ENCODE peak calls at places on chromosome 15, in five cellular contexts. G is EL, J is AG08395, T is neural progenitor cell, U is substantia nigra. W is an unnamed sample.

GRCh38 chr15:93028632-93029612 is 60.1 kb downstream of the RGMA start:
- DNase-seq in U (peak; percentile 38), G (peak; percentile 36), J (peak; percentile 89), T (no peak), W (peak; percentile 40)

GRCh38 chr15:69758810-69759410 is 306.3 kb downstream of the RPLP1 start:
- DNase-seq in G (peak; percentile 76), J (no peak), U (no peak), T (no peak), W (no peak)

GRCh38 chr15:58616171-58616570 is 133.3 kb downstream of the ADAM10 start:
- DNase-seq in T (no peak), U (no peak), G (no peak), J (no peak), W (no peak)

GRCh38 chr15:66592505-66593218 is 26.9 kb upstream of the LCTL start:
- DNase-seq in G (no peak), J (no peak), T (no peak), U (no peak), W (no peak)

GRCh38 chr15:42584031-42584765 is 8.8 kb downstream of the STARD9 start:
- DNase-seq in J (no peak), T (peak; percentile 65), U (no peak), G (peak; percentile 45), W (no peak)

GRCh38 chr15:68980786-68981185 is 33.7 kb upstream of the NOX5 start:
- DNase-seq in G (no peak), T (no peak), J (no peak), U (no peak), W (no peak)

GRCh38 chr15:94177112-94177511 is 54.2 kb upstream of the MCTP2 start:
- DNase-seq in G (no peak), J (no peak), U (no peak), T (no peak), W (no peak)

GRCh38 chr15:46441294-46442062 is 806.6 kb downstream of the SQOR start:
- DNase-seq in J (peak; percentile 71), G (peak; percentile 49), U (no peak), T (peak; percentile 25), W (no peak)

GRCh38 chr15:28944696-28945300 is 59.0 kb downstream of the APBA2 start:
- DNase-seq in U (no peak), G (no peak), J (no peak), T (no peak), W (no peak)

GRCh38 chr15:39585394-39585841 is 4.5 kb downstream of the THBS1 start:
- DNase-seq in U (no peak), J (no peak), T (no peak), G (no peak), W (no peak)

GRCh38 chr15:73781038-73781925 is 28.1 kb upstream of the INSYN1 start:
- DNase-seq in T (no peak), J (peak; percentile 58), U (no peak), G (peak; percentile 31), W (no peak)

GRCh38 chr15:41543521-41543870 is 561 bp downstream of the RPAP1 start:
- DNase-seq in G (no peak), T (no peak), J (no peak), U (no peak), W (no peak)

GRCh38 chr15:56428821-56429458 is 36.0 kb downstream of the MNS1 start:
- DNase-seq in J (peak; percentile 45), G (peak; percentile 23), U (no peak), T (peak; percentile 11), W (peak; percentile 16)

GRCh38 chr15:31393441-31394091 is 66.9 kb downstream of the KLF13 start:
- DNase-seq in G (no peak), U (no peak), J (no peak), T (no peak), W (no peak)

GRCh38 chr15:55683366-55683765 is 59.6 kb downstream of the PRTG start:
- DNase-seq in U (no peak), J (no peak), T (no peak), G (peak; percentile 27), W (no peak)

GRCh38 chr15:65793813-65794104 is 1.7 kb upstream of the DENND4A start:
- DNase-seq in U (no peak), J (no peak), G (no peak), T (no peak), W (no peak)

GRCh38 chr15:100893261-100893963 is 13.8 kb downstream of the ALDH1A3 start:
- DNase-seq in G (no peak), J (no peak), U (no peak), T (no peak), W (no peak)

GRCh38 chr15:94524565-94524964 is 293.2 kb downstream of the MCTP2 start:
- DNase-seq in T (no peak), U (no peak), G (no peak), J (no peak), W (no peak)

GRCh38 chr15:84749111-84749991 is 959 bp downstream of the ZNF592 start:
- DNase-seq in J (no peak), G (peak; percentile 40), T (peak; percentile 53), U (no peak), W (no peak)

GRCh38 chr15:48929611-48930170 is 34.0 kb downstream of the SHC4 start:
- DNase-seq in G (no peak), J (no peak), T (peak; percentile 13), U (no peak), W (no peak)

GRCh38 chr15:31280037-31280830 is 46.4 kb upstream of the KLF13 start:
- DNase-seq in T (no peak), G (no peak), U (peak; percentile 74), J (no peak), W (peak; percentile 51)

GRCh38 chr15:73941044-73941443 is 14.8 kb downstream of the LOXL1 start:
- DNase-seq in U (no peak), G (peak; percentile 99), J (peak; percentile 95), T (no peak), W (no peak)

GRCh38 chr15:43799209-43799944 is 643 bp downstream of the SERINC4 start:
- DNase-seq in G (no peak), T (no peak), U (no peak), J (no peak), W (no peak)

GRCh38 chr15:43316007-43316968 is 14.1 kb downstream of the LCMT2 start:
- DNase-seq in U (no peak), J (no peak), G (no peak), T (no peak), W (no peak)

GRCh38 chr15:43412096-43412495 is 41.2 kb downstream of the TUBGCP4 start:
- DNase-seq in J (no peak), U (no peak), G (no peak), T (no peak), W (no peak)

GRCh38 chr15:92407343-92407742 is 13.7 kb downstream of the ST8SIA2 start:
- DNase-seq in T (no peak), U (no peak), J (no peak), G (no peak), W (no peak)

GRCh38 chr15:60660290-60661051 is 181.5 kb upstream of the ICE2 start:
- DNase-seq in J (peak; percentile 85), U (no peak), T (no peak), G (peak; percentile 17), W (peak; percentile 16)

GRCh38 chr15:47517737-47518136 is 199.6 kb upstream of the SEMA6D start:
- DNase-seq in U (no peak), J (no peak), T (no peak), G (no peak), W (no peak)